ENCODE peak calls at places on chromosomes 3 and 15, in seven cellular contexts. D is SK-N-SH, N is HepG2, H is HCT116, U is K562, W is H1, Z is GM12878. X is an unnamed sample.

GRCh38 chr3:41102053-41102556 is 97.2 kb upstream of the CTNNB1 start:
- DNase-seq in D (no peak), N (peak), H (no peak), U (peak), W (no peak), Z (no peak), X (no peak)

GRCh38 chr15:39747326-39747725 is 35.3 kb downstream of the FSIP1 start:
- DNase-seq in D (no peak), N (no peak), H (no peak), U (no peak), W (no peak), Z (no peak), X (no peak)

GRCh38 chr3:126659915-126660886 is 5.3 kb upstream of the TXNRD3 start:
- DNase-seq in D (peak), N (peak), H (no peak), U (no peak), W (no peak), Z (no peak), X (peak)

GRCh38 chr3:183536238-183536880 is 19.1 kb downstream of the KLHL6 start:
- DNase-seq in D (no peak), N (no peak), H (no peak), U (no peak), W (no peak), Z (peak), X (no peak)

GRCh38 chr15:77633913-77634265 is 1.2 kb upstream of the LINGO1 start:
- DNase-seq in D (no peak), N (no peak), H (no peak), U (no peak), W (peak), Z (no peak), X (no peak)

GRCh38 chr3:17372811-17373210 is 369.6 kb downstream of the TBC1D5 start:
- DNase-seq in D (no peak), N (peak), H (no peak), U (no peak), W (no peak), Z (no peak), X (no peak)

GRCh38 chr3:146200461-146201220 is 39.7 kb upstream of the PLOD2 start:
- DNase-seq in D (no peak), N (no peak), H (no peak), U (no peak), W (no peak), Z (no peak), X (no peak)

GRCh38 chr3:186640473-186640818 is 247 bp downstream of the FETUB start:
- DNase-seq in D (no peak), N (no peak), H (no peak), U (no peak), W (no peak), Z (no peak), X (peak)

GRCh38 chr15:100249096-100249815 is 92.5 kb downstream of the ADAMTS17 start:
- DNase-seq in D (no peak), N (no peak), H (no peak), U (no peak), W (peak), Z (no peak), X (no peak)

GRCh38 chr3:48738926-48739616 is 22.1 kb upstream of the IP6K2 start:
- DNase-seq in D (peak), N (no peak), H (no peak), U (no peak), W (no peak), Z (no peak), X (no peak)

GRCh38 chr3:10445561-10445960 is 59.8 kb downstream of the ATP2B2 start:
- DNase-seq in D (no peak), N (no peak), H (no peak), U (no peak), W (no peak), Z (no peak), X (no peak)

GRCh38 chr3:63817209-63817608 is 1.9 kb upstream of the C3orf49 start:
- DNase-seq in D (no peak), N (no peak), H (no peak), U (no peak), W (no peak), Z (no peak), X (no peak)

GRCh38 chr3:52195823-52196331 is 2.1 kb upstream of the ALAS1 start:
- DNase-seq in D (no peak), N (peak), H (no peak), U (no peak), W (no peak), Z (no peak), X (no peak)

GRCh38 chr3:21294768-21295167 is 456.2 kb downstream of the ZNF385D start:
- DNase-seq in D (no peak), N (no peak), H (no peak), U (no peak), W (no peak), Z (no peak), X (no peak)

GRCh38 chr3:25472153-25472552 is 44.1 kb downstream of the RARB start:
- DNase-seq in D (no peak), N (no peak), H (no peak), U (peak), W (no peak), Z (no peak), X (no peak)

GRCh38 chr3:25474000-25474399 is 45.9 kb downstream of the RARB start:
- DNase-seq in D (no peak), N (no peak), H (no peak), U (no peak), W (no peak), Z (no peak), X (no peak)

GRCh38 chr3:25471081-25471768 is 43.2 kb downstream of the RARB start:
- DNase-seq in D (no peak), N (no peak), H (no peak), U (no peak), W (no peak), Z (no peak), X (no peak)

GRCh38 chr3:25472747-25473146 is 44.7 kb downstream of the RARB start:
- DNase-seq in D (peak), N (no peak), H (no peak), U (no peak), W (no peak), Z (no peak), X (no peak)

GRCh38 chr3:25473246-25473645 is 45.2 kb downstream of the RARB start:
- DNase-seq in D (no peak), N (no peak), H (no peak), U (no peak), W (no peak), Z (no peak), X (peak)
- TF ChIP-seq JUND in D (no peak), N (no peak), H (no peak), U (no peak), W (no peak), Z (no peak), X (no peak)

GRCh38 chr15:62875626-62876021 is 166.9 kb upstream of the TPM1 start:
- DNase-seq in D (no peak), N (no peak), H (no peak), U (no peak), W (peak), Z (no peak), X (no peak)
- TF ChIP-seq JUND in D (no peak), N (no peak), H (no peak), U (no peak), W (no peak), Z (no peak), X (no peak)

DNA sequence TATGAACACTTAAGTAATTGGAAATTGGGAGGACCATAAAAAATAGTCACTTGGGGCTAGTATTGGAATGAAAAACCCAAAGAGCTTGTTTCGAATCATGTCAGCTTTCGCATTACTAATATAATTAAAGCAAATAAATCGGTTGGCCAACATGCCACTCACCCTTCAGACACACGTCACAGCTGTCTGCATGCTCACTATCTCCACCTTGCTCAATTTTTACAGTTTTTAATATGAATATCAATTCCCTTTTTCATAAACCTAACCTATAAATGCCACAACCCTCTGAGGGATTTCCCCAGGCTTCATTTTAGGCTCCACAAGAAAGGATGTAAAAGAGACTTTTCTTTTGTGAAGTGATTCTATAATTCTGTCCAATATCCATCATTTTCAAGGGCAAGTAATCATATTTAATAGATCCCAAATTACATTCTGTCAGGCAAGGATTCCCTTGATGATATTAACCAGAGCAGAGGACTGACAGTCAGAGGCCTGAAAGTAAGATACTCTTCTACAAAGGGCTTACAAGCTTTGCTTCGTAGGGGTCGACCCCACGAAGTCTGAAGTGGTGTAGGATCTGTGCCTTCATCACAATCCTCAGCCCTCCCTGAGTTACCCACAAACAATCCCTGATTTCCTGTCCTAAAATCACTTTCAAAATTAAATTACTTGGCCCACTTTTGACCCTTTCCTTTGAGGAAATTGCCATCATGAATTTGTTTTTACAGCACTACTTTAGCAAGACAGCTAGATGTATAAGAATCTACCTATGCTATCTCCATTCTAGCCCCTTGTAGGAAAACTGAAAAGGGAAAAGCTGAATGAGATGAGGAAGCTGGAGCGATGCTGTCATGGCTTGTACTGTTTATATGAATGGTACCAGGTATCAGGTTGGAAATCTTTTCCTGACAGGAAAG is 44.5 kb downstream of the NANOGP8 start:
- DNase-seq in D (peak), N (no peak), H (no peak), U (no peak), W (no peak), Z (no peak), X (no peak)
- TF ChIP-seq JUND in D (no peak), N (no peak), H (no peak), U (no peak), W (no peak), Z (no peak), X (no peak)

DNA sequence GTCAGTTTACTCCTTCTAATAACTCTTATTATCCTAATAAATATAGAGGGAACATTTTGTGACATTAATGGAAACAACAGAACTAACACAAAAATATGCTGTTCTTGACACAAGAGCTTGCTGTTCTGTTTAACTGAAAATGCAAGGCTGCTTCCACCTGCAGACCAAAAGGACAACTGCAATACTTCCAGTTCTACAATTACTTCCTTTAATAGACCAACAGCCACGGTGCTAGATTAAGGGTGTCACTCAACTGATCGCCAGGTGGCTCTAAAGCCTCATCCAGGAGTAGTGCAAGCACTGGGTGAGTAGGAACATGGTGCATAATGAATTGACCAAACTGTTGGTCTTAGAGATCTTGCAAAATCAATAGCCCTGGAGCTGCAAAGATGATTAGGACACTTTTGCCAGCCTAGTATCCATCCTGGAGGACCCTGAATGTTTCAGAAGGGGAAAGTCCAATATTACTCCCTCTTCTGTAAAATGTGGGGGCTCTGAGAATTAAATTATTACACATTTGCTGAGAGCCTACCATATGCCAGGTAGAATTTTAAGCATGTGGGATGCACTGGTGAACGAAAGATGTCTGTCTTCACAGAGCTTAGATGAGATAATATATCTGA is 3.6 kb upstream of the CLDN16 start:
- DNase-seq in D (no peak), N (peak), H (peak), U (no peak), W (no peak), Z (peak), X (peak)
- TF ChIP-seq JUND in D (no peak), N (no peak), H (no peak), U (no peak), W (no peak), Z (no peak), X (no peak)

DNA sequence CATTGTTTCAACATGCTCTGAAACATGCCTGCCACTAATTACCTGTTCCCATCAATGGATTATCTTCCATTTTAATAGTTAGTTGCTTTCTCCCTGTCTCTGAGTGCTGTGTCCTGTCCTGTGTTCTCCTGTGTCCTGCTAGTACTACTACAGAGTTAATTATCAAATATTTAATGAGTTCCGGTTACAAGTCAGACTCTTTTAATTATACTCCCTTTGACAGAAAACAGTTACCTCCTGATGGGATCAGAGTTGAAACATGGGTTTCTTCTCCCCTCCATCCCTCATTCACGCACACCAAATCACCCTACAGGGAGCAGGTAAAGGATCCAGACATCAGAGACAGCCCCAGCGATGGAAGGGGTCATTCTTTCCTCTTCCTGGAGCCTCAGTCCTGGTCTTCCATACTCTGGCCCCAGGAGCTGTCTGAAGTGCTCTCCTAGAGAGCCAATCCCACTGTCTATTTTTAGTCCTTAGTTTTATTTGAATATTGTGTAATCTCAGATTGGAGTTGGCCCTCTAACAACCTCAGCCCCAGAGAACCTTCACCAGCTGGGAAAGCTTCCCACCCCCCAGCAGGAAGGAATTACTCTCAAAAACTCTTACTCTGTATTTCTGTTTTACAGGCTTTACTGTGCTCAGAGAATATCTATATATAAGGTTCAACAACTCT is 137.0 kb upstream of the C2CD4B start:
- DNase-seq in D (peak), N (no peak), H (no peak), U (no peak), W (no peak), Z (no peak), X (no peak)
- TF ChIP-seq JUND in D (no peak), N (no peak), H (no peak), U (no peak), W (no peak), Z (no peak), X (no peak)